ENCODE peak calls at places on chromosome 20, in ten cellular contexts. P is hepatocyte; T is naive thymus-derived CD8-positive, alpha-beta T cell; O is stimulated activated CD4-positive, alpha-beta T cell treated with anti-CD3 and anti-CD28 coated beads, Interleukin-4, amount 100 ng/mL, for 48 hours; D is HEK293T; F is KBM-7; L is GOT3; C is HCEC 1CT; V is non-pigmented ciliary epithelial cell; U is NCI-H1417. E is an unnamed sample.

GRCh38 chr20:37349517-37350491 is 3.9 kb downstream of the SRC start:
- DNase-seq in P (peak), T (no peak), O (no peak), F (no peak), C (no peak), V (no peak), U (no peak), L (no peak), D (no peak), E (no peak)

GRCh38 chr20:63826753-63827152 is 4.3 kb downstream of the ZBTB46 start:
- DNase-seq in D (no peak), V (no peak), T (no peak), P (no peak), C (no peak), F (no peak), O (no peak), L (no peak), U (no peak), E (no peak)

GRCh38 chr20:62145688-62146018 is 2.1 kb downstream of the SS18L1 start:
- DNase-seq in C (no peak), D (no peak), T (no peak), V (no peak), F (no peak), U (no peak), L (no peak), O (no peak), P (no peak), E (no peak)

GRCh38 chr20:34511891-34512265 is 4.3 kb upstream of the DYNLRB1 start:
- DNase-seq in D (no peak), U (no peak), V (no peak), T (no peak), C (no peak), L (no peak), O (no peak), F (no peak), P (no peak), E (no peak)

GRCh38 chr20:20184149-20184548 is 131.8 kb downstream of the CFAP61 start:
- DNase-seq in D (no peak), P (no peak), C (no peak), L (no peak), V (no peak), O (peak), F (peak), T (no peak), U (no peak), E (no peak)

GRCh38 chr20:9068896-9069663 is at the start of gene PLCB4:
- DNase-seq in L (no peak), T (no peak), D (peak), C (peak), O (no peak), F (no peak), P (peak), U (peak), V (no peak), E (no peak)

GRCh38 chr20:3461911-3462677 is 8.7 kb upstream of the ATRN start:
- DNase-seq in T (no peak), O (no peak), U (no peak), D (no peak), V (no peak), C (peak), L (no peak), P (no peak), F (no peak), E (no peak)

GRCh38 chr20:45857836-45858250 is 429 bp downstream of the ZSWIM3 start:
- DNase-seq in P (no peak), D (peak), L (no peak), C (no peak), U (no peak), V (no peak), F (no peak), T (peak), O (peak), E (no peak)

GRCh38 chr20:10337291-10337690 is 96.7 kb downstream of the MKKS start:
- DNase-seq in V (no peak), T (no peak), D (no peak), O (no peak), L (no peak), F (no peak), P (no peak), C (peak), U (no peak), E (no peak)